ENCODE peak calls at places on chromosomes 1 and 21, in five cellular contexts. One of them, this sample, is unnamed. For H3K9me3, the result is how much of the 10 kb centered on the place peaks cover.

GRCh38 chr1:79633456-79633855 is 626.9 kb upstream of the ADGRL4 start:
- DNase-seq in ovary: no peak
- DNase-seq in A549: no peak
- DNase-seq in H1: no peak
- DNase-seq in transverse colon: no peak
- DNase-seq in this sample: no peak

GRCh38 chr1:156885314-156885713 is 8.2 kb upstream of the PEAR1 start:
- DNase-seq in transverse colon: no peak
- DNase-seq in H1: no peak
- DNase-seq in A549: no peak
- DNase-seq in ovary: no peak
- DNase-seq in this sample: no peak

GRCh38 chr1:63119575-63120155 is 202.7 kb upstream of the FOXD3 start:
- DNase-seq in transverse colon: no peak
- DNase-seq in A549: no peak
- DNase-seq in ovary: no peak
- DNase-seq in H1: no peak
- DNase-seq in this sample: no peak

GRCh38 chr21:37530901-37531351 is 164.4 kb downstream of the DYRK1A start:
- DNase-seq in A549: no peak
- DNase-seq in H1: no peak
- DNase-seq in transverse colon: no peak
- DNase-seq in ovary: no peak
- DNase-seq in this sample: no peak

GRCh38 chr1:2251786-2252185 is 23.7 kb downstream of the SKI start:
- DNase-seq in A549: no peak
- DNase-seq in H1: no peak
- DNase-seq in ovary: peak
- DNase-seq in transverse colon: no peak
- DNase-seq in this sample: no peak

GRCh38 chr1:157798211-157798610 is 21.3 kb upstream of the FCRL2 start:
- DNase-seq in H1: no peak
- DNase-seq in A549: no peak
- DNase-seq in transverse colon: no peak
- DNase-seq in ovary: no peak
- DNase-seq in this sample: no peak

GRCh38 chr1:153001382-153001781 is at the start of gene SPRR3:
- DNase-seq in A549: no peak
- DNase-seq in H1: no peak
- DNase-seq in transverse colon: no peak
- DNase-seq in ovary: no peak
- DNase-seq in this sample: no peak

GRCh38 chr1:31669786-31670582 is 25.3 kb upstream of the PEF1 start:
- DNase-seq in H1: no peak
- DNase-seq in ovary: peak
- DNase-seq in transverse colon: peak
- DNase-seq in A549: peak
- DNase-seq in this sample: no peak

GRCh38 chr1:1990222-1990621 is 13.4 kb downstream of the CFAP74 start:
- DNase-seq in A549: no peak
- DNase-seq in ovary: peak
- DNase-seq in transverse colon: no peak
- DNase-seq in H1: no peak
- DNase-seq in this sample: no peak

GRCh38 chr1:116988248-116988647 is 13.3 kb upstream of the CD101 start:
- DNase-seq in ovary: no peak
- DNase-seq in H1: no peak
- DNase-seq in A549: no peak
- DNase-seq in transverse colon: no peak
- DNase-seq in this sample: no peak

GRCh38 chr1:205791568-205792180 is 16.4 kb upstream of the RAB29 start:
- DNase-seq in A549: peak
- DNase-seq in H1: no peak
- DNase-seq in transverse colon: peak
- DNase-seq in ovary: peak
- DNase-seq in this sample: no peak

GRCh38 chr1:115838426-115838804 is 2.5 kb downstream of the NHLH2 start:
- DNase-seq in A549: no peak
- DNase-seq in ovary: no peak
- DNase-seq in transverse colon: no peak
- DNase-seq in H1: no peak
- DNase-seq in this sample: no peak

GRCh38 chr1:81119319-81119718 is 681.4 kb upstream of the ADGRL2 start:
- DNase-seq in H1: no peak
- DNase-seq in ovary: no peak
- DNase-seq in transverse colon: no peak
- DNase-seq in A549: no peak
- DNase-seq in this sample: no peak

GRCh38 chr1:107526524-107527198 is 385.8 kb downstream of the NTNG1 start:
- DNase-seq in A549: no peak
- DNase-seq in ovary: no peak
- DNase-seq in transverse colon: no peak
- DNase-seq in H1: no peak
- DNase-seq in this sample: no peak

GRCh38 chr1:92527670-92528069 is 40.9 kb upstream of the GFI1 start:
- DNase-seq in transverse colon: no peak
- DNase-seq in H1: no peak
- DNase-seq in ovary: no peak
- DNase-seq in A549: no peak
- DNase-seq in this sample: no peak

GRCh38 chr1:165828103-165828558 is 717 bp downstream of the UCK2 start:
- DNase-seq in A549: peak
- DNase-seq in transverse colon: peak
- DNase-seq in H1: no peak
- DNase-seq in ovary: peak
- DNase-seq in this sample: no peak

GRCh38 chr1:150626150-150626549 is 3.3 kb downstream of the ENSA start:
- DNase-seq in ovary: no peak
- DNase-seq in transverse colon: no peak
- DNase-seq in A549: no peak
- DNase-seq in H1: no peak
- DNase-seq in this sample: no peak

GRCh38 chr1:150627821-150628410 is 1.5 kb downstream of the ENSA start:
- DNase-seq in H1: no peak
- DNase-seq in A549: no peak
- DNase-seq in ovary: no peak
- DNase-seq in transverse colon: no peak
- DNase-seq in this sample: peak

GRCh38 chr1:150628766-150629114 is 672 bp downstream of the ENSA start:
- DNase-seq in transverse colon: no peak
- DNase-seq in ovary: no peak
- DNase-seq in A549: no peak
- DNase-seq in H1: no peak
- DNase-seq in this sample: peak

GRCh38 chr1:150629115-150629928 is at the start of gene ENSA:
- DNase-seq in transverse colon: peak
- DNase-seq in ovary: peak
- DNase-seq in A549: peak
- DNase-seq in H1: peak
- DNase-seq in this sample: peak
- TF ChIP-seq EP300 in transverse colon: no peak
- TF ChIP-seq EP300 in ovary: peak
- TF ChIP-seq EP300 in A549: no peak
- TF ChIP-seq EP300 in H1: no peak
- TF ChIP-seq EP300 in this sample: no peak

DNA sequence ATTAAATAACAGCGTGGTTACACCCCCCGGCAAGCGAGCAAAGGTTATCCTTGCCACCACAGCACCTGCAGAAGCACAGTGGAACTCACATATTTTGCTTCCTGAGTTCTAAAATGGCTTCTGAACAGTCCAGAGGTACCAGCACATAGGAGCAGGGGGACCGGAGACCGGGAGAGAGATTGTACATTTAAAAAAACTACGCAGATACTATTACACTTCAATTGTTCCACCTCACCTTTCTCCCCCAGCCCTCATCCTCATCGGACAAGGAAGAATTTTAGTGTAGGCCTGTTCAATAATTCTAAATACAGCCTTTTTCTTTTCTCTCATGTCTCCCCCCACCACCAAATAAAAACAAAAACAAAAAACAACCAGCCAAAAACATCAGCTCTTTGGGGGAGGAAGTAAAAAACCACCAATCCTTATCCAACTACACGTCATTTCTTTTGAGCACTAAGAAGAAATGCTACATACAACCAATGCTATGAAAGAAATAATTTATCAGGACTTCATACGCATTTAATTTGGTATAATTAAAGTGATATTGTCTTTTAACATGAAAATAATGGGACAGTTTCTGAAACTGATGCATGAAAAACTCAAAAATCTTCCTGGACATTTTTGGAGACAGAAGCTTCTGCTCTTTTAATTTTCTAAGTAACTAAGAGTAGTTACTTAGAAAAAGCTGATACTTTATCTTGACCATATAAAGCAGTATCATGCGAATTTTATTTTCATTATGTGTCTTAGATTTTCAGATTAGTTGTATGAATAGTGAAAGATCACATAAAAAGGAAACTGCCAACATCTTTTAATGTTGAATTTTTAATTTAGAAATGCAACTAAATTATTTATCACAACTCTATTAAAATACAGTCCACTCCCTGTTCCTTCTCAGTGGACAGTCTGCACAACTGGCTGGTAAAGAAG is 9.1 kb downstream of the CDKN2C start:
- DNase-seq in A549: peak
- DNase-seq in ovary: no peak
- DNase-seq in transverse colon: peak
- DNase-seq in H1: no peak
- DNase-seq in this sample: no peak
- H3K27ac ChIP-seq in A549: peak
- H3K27ac ChIP-seq in ovary: peak
- H3K27ac ChIP-seq in transverse colon: peak
- H3K27ac ChIP-seq in H1: no peak
- H3K27ac ChIP-seq in this sample: peak

GRCh38 chr21:39869141-39869818 is 2.0 kb downstream of the PCP4 start:
- DNase-seq in H1: no peak
- DNase-seq in ovary: no peak
- DNase-seq in transverse colon: no peak
- DNase-seq in A549: no peak
- DNase-seq in this sample: no peak

DNA sequence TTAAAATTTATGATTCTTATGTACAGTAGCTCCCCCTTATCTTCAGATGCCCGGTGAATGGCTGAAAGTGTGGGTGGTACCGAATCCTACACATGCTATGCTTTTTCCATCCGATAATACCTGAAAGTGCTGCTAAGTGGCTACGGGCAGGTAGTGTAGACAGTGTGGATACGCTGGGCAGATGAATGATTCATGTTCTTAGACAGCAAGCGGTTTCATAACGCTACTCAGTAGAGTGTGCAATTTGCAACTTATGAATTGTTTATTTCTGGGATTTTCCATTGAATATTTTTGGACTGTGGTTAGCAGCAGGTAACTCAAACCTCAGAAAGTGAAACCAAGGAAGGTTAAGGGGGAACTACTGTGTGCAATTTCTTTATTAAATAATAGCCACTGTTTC is 7.5 kb downstream of the PCP4 start:
- DNase-seq in transverse colon: no peak
- DNase-seq in A549: no peak
- DNase-seq in ovary: no peak
- DNase-seq in H1: no peak
- DNase-seq in this sample: no peak
- H3K9me3 ChIP-seq in transverse colon: under half
- H3K9me3 ChIP-seq in A549: under half
- H3K9me3 ChIP-seq in ovary: under half
- H3K9me3 ChIP-seq in H1: under half
- H3K9me3 ChIP-seq in this sample: under half

DNA sequence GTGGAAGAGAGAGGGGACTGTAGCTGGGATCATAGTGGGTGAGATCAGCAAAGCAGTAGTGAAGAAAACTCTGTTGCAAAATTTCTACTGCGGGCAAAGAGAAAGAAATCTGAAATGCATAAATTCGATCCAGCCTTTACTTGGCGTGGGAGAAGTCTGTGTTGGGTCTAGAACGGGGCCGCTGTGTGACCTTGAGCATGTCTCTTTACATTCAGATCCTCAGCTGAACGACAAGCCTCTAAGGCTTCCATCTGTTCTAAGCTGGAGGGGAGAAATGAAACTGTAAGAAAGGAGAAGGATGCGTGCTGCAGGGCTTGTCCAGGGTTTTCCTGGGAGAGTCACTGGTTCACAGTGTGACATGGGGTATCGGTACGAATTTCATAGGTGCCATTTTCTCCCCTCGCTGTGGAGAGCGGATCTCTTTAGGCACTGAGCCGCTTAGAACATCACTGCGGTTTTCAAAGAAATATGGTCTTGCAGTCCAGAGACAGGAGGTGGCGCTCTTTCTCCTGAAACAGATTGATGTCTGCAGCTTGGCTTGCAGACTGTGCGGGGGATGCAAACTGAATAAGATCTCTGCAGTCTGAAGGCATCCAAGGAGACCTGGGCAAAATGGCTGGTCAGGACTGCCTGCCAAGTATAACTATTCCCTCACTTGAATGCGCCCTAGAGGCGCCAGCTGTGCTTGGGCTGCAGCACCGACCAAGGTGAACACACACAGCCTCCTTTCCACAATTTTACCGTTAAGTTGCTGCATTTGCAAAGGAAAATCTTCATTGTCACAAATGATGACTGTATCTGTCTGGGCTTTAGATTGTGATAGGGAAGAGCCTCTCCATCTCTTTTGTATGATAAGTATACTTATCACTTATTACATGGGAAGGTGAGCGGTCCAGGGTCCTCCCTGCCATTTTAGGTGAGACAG is 104.1 kb downstream of the XCL2 start:
- DNase-seq in A549: peak
- DNase-seq in transverse colon: peak
- DNase-seq in H1: peak
- DNase-seq in ovary: peak
- DNase-seq in this sample: peak
- TF ChIP-seq EP300 in A549: no peak
- TF ChIP-seq EP300 in transverse colon: no peak
- TF ChIP-seq EP300 in H1: no peak
- TF ChIP-seq EP300 in ovary: no peak
- TF ChIP-seq EP300 in this sample: no peak

GRCh38 chr21:44527983-44528633 is 11.9 kb downstream of the KRTAP10-1 start:
- DNase-seq in ovary: no peak
- DNase-seq in transverse colon: no peak
- DNase-seq in A549: no peak
- DNase-seq in H1: no peak
- DNase-seq in this sample: peak

GRCh38 chr21:44526096-44526997 is 13.6 kb downstream of the KRTAP10-1 start:
- DNase-seq in H1: no peak
- DNase-seq in transverse colon: no peak
- DNase-seq in A549: no peak
- DNase-seq in ovary: no peak
- DNase-seq in this sample: peak

GRCh38 chr21:44529011-44529421 is 11.0 kb downstream of the KRTAP10-1 start:
- DNase-seq in ovary: no peak
- DNase-seq in H1: no peak
- DNase-seq in transverse colon: peak
- DNase-seq in A549: no peak
- DNase-seq in this sample: peak

GRCh38 chr21:44528634-44528995 is 11.4 kb downstream of the KRTAP10-1 start:
- DNase-seq in transverse colon: no peak
- DNase-seq in A549: no peak
- DNase-seq in H1: no peak
- DNase-seq in ovary: no peak
- DNase-seq in this sample: peak

GRCh38 chr21:44527156-44527982 is 12.6 kb downstream of the KRTAP10-1 start:
- DNase-seq in transverse colon: no peak
- DNase-seq in A549: no peak
- DNase-seq in ovary: no peak
- DNase-seq in H1: no peak
- DNase-seq in this sample: peak
- H3K27ac ChIP-seq in transverse colon: no peak
- H3K27ac ChIP-seq in A549: no peak
- H3K27ac ChIP-seq in ovary: no peak
- H3K27ac ChIP-seq in H1: no peak
- H3K27ac ChIP-seq in this sample: no peak

This sample was measured in suprapubic skin.